ENCODE peak calls at places on chromosomes 5 and 9, in ten cellular contexts. V, H, R, I, K, G, C, M, F and O are unnamed samples.
A peak's percentile ranks its signal among the peaks of the same experiment; 100 is the strongest.

GRCh38 chr9:21616082-21616778 is 134.1 kb upstream of the IFNE start:
- DNase-seq in V (no peak), H (no peak), R (no peak), I (no peak), K (peak; percentile 54), G (no peak), C (peak; percentile 97), M (peak; percentile 68), F (no peak), O (no peak)

GRCh38 chr5:82911902-82912301 is 165.3 kb downstream of the TMEM167A start:
- DNase-seq in V (no peak), H (no peak), R (no peak), I (no peak), K (no peak), G (no peak), C (peak; percentile 1), M (no peak), F (no peak), O (no peak)

GRCh38 chr5:118043531-118043930 is 944.8 kb downstream of the DTWD2 start:
- DNase-seq in V (no peak), H (no peak), R (no peak), I (no peak), K (no peak), G (no peak), C (no peak), M (no peak), F (no peak), O (no peak)

GRCh38 chr5:45639038-45639437 is 57.1 kb downstream of the HCN1 start:
- DNase-seq in V (no peak), H (no peak), R (no peak), I (peak; percentile 61), K (peak; percentile 10), G (no peak), C (peak; percentile 1), M (no peak), F (no peak), O (no peak)

GRCh38 chr5:15105799-15106393 is 234.3 kb upstream of the ANKH start:
- DNase-seq in V (peak; percentile 72), H (peak; percentile 61), R (no peak), I (peak; percentile 85), K (peak; percentile 66), G (no peak), C (peak; percentile 70), M (no peak), F (no peak), O (peak; percentile 75)

GRCh38 chr9:17600962-17601593 is 22.2 kb downstream of the SH3GL2 start:
- DNase-seq in V (no peak), H (no peak), R (no peak), I (no peak), K (no peak), G (no peak), C (peak; percentile 32), M (no peak), F (no peak), O (no peak)

GRCh38 chr5:82068723-82069122 is 96.9 kb downstream of the ATG10 start:
- DNase-seq in V (no peak), H (no peak), R (no peak), I (no peak), K (no peak), G (no peak), C (peak; percentile 3), M (no peak), F (no peak), O (no peak)

GRCh38 chr9:27542519-27542918 is 12.9 kb upstream of the MOB3B start:
- DNase-seq in V (no peak), H (no peak), R (no peak), I (peak; percentile 20), K (no peak), G (no peak), C (no peak), M (no peak), F (no peak), O (no peak)

GRCh38 chr5:158942217-158942616 is 157.5 kb downstream of the EBF1 start:
- DNase-seq in V (no peak), H (no peak), R (no peak), I (no peak), K (no peak), G (no peak), C (peak; percentile 6), M (no peak), F (no peak), O (no peak)

GRCh38 chr9:92098638-92099037 is 16.6 kb downstream of the SPTLC1 start:
- DNase-seq in V (no peak), H (no peak), R (no peak), I (no peak), K (no peak), G (no peak), C (no peak), M (no peak), F (no peak), O (no peak)

GRCh38 chr5:52996966-52997365 is 7.8 kb downstream of the ITGA2 start:
- DNase-seq in V (no peak), H (no peak), R (no peak), I (no peak), K (no peak), G (no peak), C (no peak), M (no peak), F (no peak), O (no peak)

GRCh38 chr9:77544491-77545000 is 103.6 kb downstream of the GNA14 start:
- DNase-seq in V (no peak), H (no peak), R (no peak), I (no peak), K (no peak), G (no peak), C (peak; percentile 15), M (no peak), F (no peak), O (no peak)

GRCh38 chr5:76329346-76329745 is 73.7 kb upstream of the IQGAP2 start:
- DNase-seq in V (no peak), H (no peak), R (no peak), I (no peak), K (no peak), G (no peak), C (no peak), M (no peak), F (no peak), O (no peak)

GRCh38 chr9:100411472-100412270 is 15.3 kb upstream of the MSANTD3 start:
- DNase-seq in V (peak; percentile 94), H (peak; percentile 84), R (peak; percentile 89), I (peak; percentile 92), K (peak; percentile 95), G (peak; percentile 93), C (peak; percentile 97), M (peak; percentile 96), F (peak; percentile 83), O (peak; percentile 94)

GRCh38 chr9:94606641-94607339 is 13.2 kb upstream of the FBP2 start:
- DNase-seq in V (no peak), H (no peak), R (no peak), I (no peak), K (no peak), G (no peak), C (no peak), M (no peak), F (no peak), O (no peak)

GRCh38 chr5:124599048-124599973 is 147.1 kb downstream of the ZNF608 start:
- DNase-seq in V (no peak), H (peak; percentile 13), R (no peak), I (peak; percentile 49), K (no peak), G (no peak), C (peak; percentile 51), M (no peak), F (no peak), O (no peak)

GRCh38 chr5:38078161-38078560 is 180.2 kb upstream of the EGFLAM start:
- DNase-seq in V (no peak), H (no peak), R (no peak), I (no peak), K (peak; percentile 45), G (no peak), C (peak; percentile 12), M (no peak), F (no peak), O (no peak)

GRCh38 chr9:36191290-36191645 is 547 bp downstream of the CLTA start:
- DNase-seq in V (peak; percentile 43), H (peak; percentile 46), R (peak; percentile 30), I (no peak), K (no peak), G (no peak), C (peak; percentile 73), M (no peak), F (peak; percentile 36), O (no peak)

GRCh38 chr5:66540078-66540477 is 56.1 kb upstream of the MAST4 start:
- DNase-seq in V (no peak), H (no peak), R (no peak), I (no peak), K (no peak), G (no peak), C (peak; percentile 51), M (no peak), F (no peak), O (no peak)

GRCh38 chr5:178353461-178353860 is 120.9 kb upstream of the PHYKPL start:
- DNase-seq in V (no peak), H (no peak), R (no peak), I (no peak), K (no peak), G (no peak), C (no peak), M (no peak), F (no peak), O (no peak)

GRCh38 chr5:150272531-150272930 is 17.0 kb downstream of the CAMK2A start:
- DNase-seq in V (peak; percentile 80), H (peak; percentile 37), R (no peak), I (peak; percentile 73), K (peak; percentile 62), G (no peak), C (peak; percentile 55), M (no peak), F (no peak), O (no peak)